ENCODE peak calls at places on chromosomes 2 and 18, in five cellular contexts. K is tibial nerve, U is prostate gland, P is endodermal cell, C is A549. T is an unnamed sample.

GRCh38 chr2:50782543-50782942 is 249.4 kb downstream of the NRXN1 start:
- DNase-seq in K (no peak), U (no peak), P (no peak), C (no peak), T (no peak)

GRCh38 chr18:46397174-46397573 is 259.8 kb downstream of the LOXHD1 start:
- DNase-seq in K (no peak), U (no peak), P (no peak), C (no peak), T (no peak)

GRCh38 chr2:11127791-11128190 is 27.5 kb upstream of the SLC66A3 start:
- DNase-seq in K (no peak), U (no peak), P (no peak), C (no peak), T (no peak)

GRCh38 chr2:200311139-200311538 is 4.6 kb downstream of the SPATS2L start:
- DNase-seq in K (no peak), U (no peak), P (no peak), C (no peak), T (no peak)

GRCh38 chr18:23752796-23753195 is 63.5 kb downstream of the LAMA3 start:
- DNase-seq in K (no peak), U (no peak), P (no peak), C (no peak), T (no peak)

GRCh38 chr2:138421971-138422335 is 79.6 kb upstream of the SPOPL start:
- DNase-seq in K (no peak), U (no peak), P (no peak), C (peak), T (no peak)

GRCh38 chr2:9300214-9300613 is 93.6 kb downstream of the ASAP2 start:
- DNase-seq in K (no peak), U (peak), P (no peak), C (no peak), T (no peak)

GRCh38 chr2:135839713-135840112 is 2.7 kb upstream of the LCT start:
- DNase-seq in K (peak), U (no peak), P (no peak), C (no peak), T (no peak)

GRCh38 chr2:12177052-12177994 is 430.9 kb downstream of the LPIN1 start:
- DNase-seq in K (peak), U (peak), P (no peak), C (peak), T (peak)

GRCh38 chr2:37090019-37090477 is 5.7 kb downstream of the GPATCH11 start:
- DNase-seq in K (no peak), U (no peak), P (no peak), C (no peak), T (no peak)

GRCh38 chr2:40363631-40364030 is 88.3 kb downstream of the SLC8A1 start:
- DNase-seq in K (no peak), U (no peak), P (no peak), C (peak), T (no peak)

GRCh38 chr2:98396745-98397355 is 47.8 kb upstream of the INPP4A start:
- DNase-seq in K (no peak), U (no peak), P (peak), C (no peak), T (no peak)

GRCh38 chr2:107592225-107592624 is 234.5 kb upstream of the RGPD4 start:
- DNase-seq in K (no peak), U (no peak), P (no peak), C (no peak), T (no peak)

GRCh38 chr18:12057419-12058039 is 36.1 kb upstream of the ANKRD62 start:
- DNase-seq in K (no peak), U (no peak), P (peak), C (no peak), T (no peak)

GRCh38 chr18:48002933-48003365 is 72.5 kb upstream of the SMAD2 start:
- DNase-seq in K (no peak), U (no peak), P (no peak), C (peak), T (no peak)

GRCh38 chr2:37784071-37784758 is 112.8 kb upstream of the CDC42EP3 start:
- DNase-seq in K (no peak), U (no peak), P (no peak), C (no peak), T (no peak)

GRCh38 chr2:233387667-233388528 is 33.6 kb downstream of the DGKD start:
- DNase-seq in K (peak), U (peak), P (no peak), C (peak), T (peak)

GRCh38 chr2:11540148-11540995 is 6.5 kb downstream of the GREB1 start:
- DNase-seq in K (peak), U (no peak), P (peak), C (no peak), T (no peak)

GRCh38 chr18:48318481-48318880 is 90.7 kb downstream of the ZBTB7C start:
- DNase-seq in K (no peak), U (no peak), P (no peak), C (no peak), T (no peak)

GRCh38 chr2:60710707-60711106 is 45.4 kb upstream of the PAPOLG start:
- DNase-seq in K (peak), U (no peak), P (peak), C (no peak), T (no peak)

GRCh38 chr18:11733031-11733430 is 44.0 kb downstream of the GNAL start:
- DNase-seq in K (peak), U (peak), P (peak), C (peak), T (peak)

GRCh38 chr2:117957616-117958015 is 56.3 kb downstream of the CCDC93 start:
- DNase-seq in K (no peak), U (no peak), P (no peak), C (no peak), T (no peak)

GRCh38 chr2:148553332-148553887 is 91.1 kb upstream of the EPC2 start:
- DNase-seq in K (no peak), U (no peak), P (no peak), C (no peak), T (no peak)

GRCh38 chr2:108199726-108200125 is 40.0 kb upstream of the SULT1C3 start:
- DNase-seq in K (no peak), U (no peak), P (no peak), C (peak), T (no peak)

GRCh38 chr18:23235860-23236259 is 100.6 kb downstream of the CABLES1 start:
- DNase-seq in K (no peak), U (no peak), P (peak), C (no peak), T (no peak)

GRCh38 chr18:32707153-32707552 is 65.7 kb downstream of the KLHL14 start:
- DNase-seq in K (no peak), U (peak), P (no peak), C (no peak), T (no peak)

GRCh38 chr18:35158728-35159443 is 81.9 kb upstream of the ZNF397 start:
- DNase-seq in K (no peak), U (no peak), P (no peak), C (no peak), T (no peak)

GRCh38 chr2:226078656-226079055 is 679.1 kb downstream of the NYAP2 start:
- DNase-seq in K (no peak), U (no peak), P (no peak), C (no peak), T (no peak)

GRCh38 chr2:52395912-52396311 is 1364.0 kb upstream of the NRXN1 start:
- DNase-seq in K (no peak), U (no peak), P (no peak), C (no peak), T (no peak)

GRCh38 chr2:237718277-237718634 is 80.3 kb upstream of the RBM44 start:
- DNase-seq in K (no peak), U (no peak), P (peak), C (no peak), T (no peak)

GRCh38 chr2:171688129-171688465 is 828 bp downstream of the DYNC1I2 start:
- DNase-seq in K (no peak), U (peak), P (no peak), C (no peak), T (no peak)

GRCh38 chr2:72694715-72695496 is 130.9 kb downstream of the EXOC6B start:
- DNase-seq in K (no peak), U (no peak), P (peak), C (peak), T (peak)

GRCh38 chr2:75602724-75603342 is 42.1 kb upstream of the EVA1A start:
- DNase-seq in K (no peak), U (no peak), P (no peak), C (peak), T (no peak)

GRCh38 chr2:109447251-109447661 is 166.5 kb downstream of the SEPTIN10 start:
- DNase-seq in K (no peak), U (no peak), P (peak), C (no peak), T (no peak)

GRCh38 chr2:16625201-16625729 is 40.4 kb downstream of the CYRIA start:
- DNase-seq in K (peak), U (no peak), P (peak), C (no peak), T (peak)

GRCh38 chr2:160339291-160339690 is 139.2 kb upstream of the ITGB6 start:
- DNase-seq in K (no peak), U (no peak), P (no peak), C (no peak), T (no peak)

GRCh38 chr2:213046431-213046830 is 105.0 kb downstream of the IKZF2 start:
- DNase-seq in K (no peak), U (no peak), P (no peak), C (no peak), T (no peak)

DNA sequence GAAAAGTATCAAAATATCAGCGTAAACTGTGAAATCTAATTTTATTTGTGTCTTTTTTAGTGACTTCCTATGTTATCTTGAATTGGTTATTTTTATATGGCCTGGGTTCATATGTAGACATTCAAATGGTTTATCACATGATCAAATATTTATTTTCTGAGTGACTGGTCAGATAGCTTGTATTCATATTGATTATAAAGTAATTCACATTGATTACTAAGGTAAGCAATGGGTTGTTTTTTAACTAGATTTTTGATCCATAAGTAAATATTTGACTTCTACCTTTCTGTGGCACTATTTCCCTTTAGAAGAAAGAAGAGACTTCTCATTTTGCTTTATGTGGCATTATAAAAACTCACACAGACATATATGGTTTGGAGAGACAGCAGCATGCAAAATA is 260.5 kb downstream of the TCF4 start:
- DNase-seq in K (no peak), U (no peak), P (no peak), C (no peak), T (no peak)
- H3K27ac ChIP-seq in K (peak), U (no peak), P (no peak), C (no peak), T (no peak)

DNA sequence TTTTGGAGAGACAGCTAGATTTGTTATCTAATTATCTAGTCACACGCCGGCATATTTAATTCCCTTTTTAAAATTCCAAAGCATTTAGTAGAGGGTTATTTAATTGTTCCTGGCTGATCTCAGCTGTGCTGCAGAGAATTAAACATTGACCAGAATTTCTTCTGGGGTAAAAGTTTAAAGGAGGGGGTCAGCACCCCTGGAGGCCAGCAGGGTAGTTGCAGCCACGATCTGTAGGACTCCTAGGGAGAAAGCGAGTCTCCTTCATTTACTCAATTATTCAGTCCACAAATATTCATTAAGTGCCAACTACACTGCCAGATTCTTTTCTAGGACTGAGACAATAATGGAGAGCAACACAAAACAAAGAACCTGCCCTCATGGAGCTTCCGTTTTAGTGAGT is 294.3 kb downstream of the RDH14 start:
- DNase-seq in K (no peak), U (no peak), P (no peak), C (no peak), T (no peak)
- TF ChIP-seq CTCF in K (no peak), U (no peak), P (peak), C (no peak), T (no peak)

DNA sequence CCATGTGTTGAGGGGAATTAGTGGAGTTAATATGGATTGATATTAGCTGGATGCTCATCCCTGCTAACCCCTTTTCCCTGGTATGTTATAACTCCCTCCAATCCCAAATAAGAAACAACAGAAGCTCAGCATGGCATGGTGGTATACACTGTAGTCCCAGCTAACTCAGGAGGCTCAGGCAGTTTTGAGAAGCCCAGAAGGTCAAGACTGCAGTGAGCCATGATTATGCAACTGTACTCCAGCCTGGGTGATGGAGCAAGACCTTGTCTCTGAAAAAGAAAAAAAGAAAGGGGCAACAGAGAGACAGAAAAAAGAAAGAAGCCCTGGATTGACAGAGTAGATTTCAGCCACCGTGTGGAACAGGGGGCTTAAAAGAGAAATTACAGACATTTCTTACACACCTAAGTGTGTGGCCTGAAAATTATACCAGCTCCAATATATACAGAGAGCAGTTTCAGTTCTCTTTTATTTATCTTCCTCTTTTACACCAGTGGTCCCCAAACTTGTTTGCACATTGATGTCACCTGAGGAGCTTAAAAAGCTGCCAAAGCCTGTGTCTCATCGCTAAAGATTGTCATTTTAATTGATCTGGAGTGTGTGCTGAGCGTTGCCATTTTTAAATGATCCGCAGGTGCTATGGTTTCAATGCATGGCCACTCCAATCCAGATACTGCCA is 203.6 kb downstream of the UBE2E3 start:
- DNase-seq in K (no peak), U (no peak), P (no peak), C (no peak), T (no peak)
- H3K27ac ChIP-seq in K (no peak), U (no peak), P (no peak), C (no peak), T (no peak)

DNA sequence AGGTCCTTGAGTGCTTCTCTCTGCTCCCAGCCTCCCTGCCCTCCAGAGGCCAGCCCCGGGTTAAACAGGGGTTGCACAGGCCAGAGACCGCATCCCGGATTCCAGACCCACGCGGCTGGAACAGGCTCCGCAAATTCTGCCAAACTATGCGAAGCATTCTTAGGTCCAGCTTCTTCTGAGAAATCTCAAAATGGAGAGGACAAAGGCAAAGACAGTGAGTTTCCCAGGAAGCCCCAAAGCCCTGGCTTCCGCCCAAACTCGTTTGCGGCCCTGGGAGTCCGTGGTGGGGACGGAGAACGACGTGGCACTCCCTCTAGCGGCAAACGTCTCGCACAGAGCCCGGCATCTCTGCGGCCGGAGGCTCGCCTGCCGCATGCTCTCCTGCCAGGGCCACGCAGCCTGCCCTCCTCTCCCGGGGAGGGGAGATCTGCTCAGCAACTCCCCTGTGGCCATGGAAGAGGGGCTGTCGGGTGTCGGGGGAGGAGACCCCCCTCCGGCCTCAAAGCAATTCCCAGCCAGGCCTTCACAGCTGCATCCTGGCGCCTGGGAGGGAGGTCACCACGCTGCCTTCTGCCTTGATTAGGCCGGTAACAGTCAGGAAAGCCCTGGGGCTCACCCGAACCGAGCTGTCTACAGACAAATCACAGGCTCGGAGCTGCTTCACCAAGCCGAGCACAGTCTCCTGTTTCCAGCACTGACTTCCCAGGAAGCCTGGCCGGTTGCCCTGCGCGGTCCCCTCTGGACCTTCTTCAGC is 33.4 kb upstream of the KLHL29 start:
- DNase-seq in K (peak), U (peak), P (peak), C (peak), T (peak)
- TF ChIP-seq CTCF in K (peak), U (peak), P (peak), C (peak), T (peak)